ENCODE peak calls at places on chromosomes 2 and 18, in four cellular contexts. X is stimulated activated CD4-positive, alpha-beta T cell treated with anti-CD3 and anti-CD28 coated beads, Interleukin-2, amount 100 ng/mL, for 24 hours; S is 8988T; B is AG10803. D is an unnamed sample.
A peak's percentile ranks its signal among the peaks of the same experiment; 100 is the strongest.

GRCh38 chr2:72920317-72921087 is 3.2 kb downstream of the EMX1 start:
- DNase-seq in B (peak; percentile 16), X (no peak), S (peak; percentile 33), D (no peak)

GRCh38 chr2:144924827-144925226 is 404.9 kb upstream of the ZEB2 start:
- DNase-seq in B (no peak), S (no peak), X (no peak), D (no peak)

GRCh38 chr18:69951182-69951581 is 3.5 kb upstream of the CD226 start:
- DNase-seq in B (peak; percentile 76), X (no peak), S (no peak), D (no peak)

GRCh38 chr2:237833546-237833945 is 25.9 kb upstream of the RAMP1 start:
- DNase-seq in X (no peak), S (no peak), B (peak; percentile 17), D (no peak)

GRCh38 chr2:126719191-126720030 is 63.5 kb downstream of the GYPC start:
- DNase-seq in S (no peak), B (no peak), X (no peak), D (no peak)

GRCh38 chr2:179981085-179981484 is 26.0 kb downstream of the CWC22 start:
- DNase-seq in X (no peak), S (no peak), B (peak; percentile 24), D (no peak)

GRCh38 chr2:204203704-204204103 is 267.1 kb downstream of the ICOS start:
- DNase-seq in B (no peak), S (no peak), X (no peak), D (no peak)

GRCh38 chr2:69156624-69157023 is 143.6 kb downstream of the ANTXR1 start:
- DNase-seq in X (no peak), S (no peak), B (no peak), D (no peak)

D was measured in T47D.